ENCODE peak calls at places on chromosome 21, in nine cellular contexts. W is heart left ventricle, F is IMR-90, X is sigmoid colon, G is adrenal gland, R is right lobe of liver, A is ovary, E is GM12891, D is Peyer's patch. V is an unnamed sample.

GRCh38 chr21:25670726-25671125 is 31.7 kb downstream of the JAM2 start:
- DNase-seq in W (no peak), F (peak; percentile 30), X (no peak), D (no peak), G (no peak), E (no peak), R (no peak), A (no peak), V (no peak)

GRCh38 chr21:34274001-34274400 is 89.8 kb upstream of the KCNE2 start:
- DNase-seq in X (no peak), A (no peak), F (peak; percentile 28), G (no peak), W (no peak), D (no peak), E (no peak), R (no peak), V (no peak)

GRCh38 chr21:29943885-29944284 is 4.1 kb upstream of the GRIK1 start:
- DNase-seq in G (no peak), A (no peak), F (no peak), D (no peak), E (no peak), R (no peak), W (no peak), X (no peak), V (no peak)

GRCh38 chr21:31670065-31670464 is 10.6 kb downstream of the SOD1 start:
- DNase-seq in A (no peak), G (no peak), F (no peak), E (no peak), D (no peak), X (no peak), R (no peak), W (no peak), V (no peak)

GRCh38 chr21:22880573-22880972 is 1882.4 kb downstream of the NCAM2 start:
- DNase-seq in A (no peak), G (no peak), X (no peak), E (no peak), R (no peak), F (no peak), D (no peak), W (no peak), V (no peak)

GRCh38 chr21:32070693-32071330 is 198.0 kb downstream of the HUNK start:
- DNase-seq in X (no peak), A (no peak), E (no peak), R (no peak), G (no peak), D (no peak), W (no peak), F (no peak), V (no peak)

GRCh38 chr21:21196848-21197247 is 198.6 kb downstream of the NCAM2 start:
- DNase-seq in E (no peak), F (no peak), W (no peak), R (no peak), D (no peak), X (no peak), A (no peak), G (no peak), V (no peak)

GRCh38 chr21:26072891-26073615 is 97.5 kb downstream of the APP start:
- DNase-seq in W (no peak), G (no peak), A (no peak), X (no peak), F (peak; percentile 87), E (no peak), D (no peak), R (no peak), V (no peak)

GRCh38 chr21:34766862-34767261 is 98.1 kb downstream of the CLIC6 start:
- DNase-seq in F (no peak), X (no peak), G (no peak), R (no peak), A (no peak), W (no peak), D (no peak), E (no peak), V (no peak)

GRCh38 chr21:42063578-42064521 is 7.3 kb upstream of the UMODL1 start:
- DNase-seq in R (peak; percentile 55), F (no peak), W (no peak), X (no peak), E (no peak), G (peak; percentile 73), A (no peak), D (peak; percentile 67), V (no peak)

GRCh38 chr21:31136891-31137290 is 98.6 kb upstream of the KRTAP19-8 start:
- DNase-seq in E (no peak), F (peak; percentile 74), A (no peak), D (no peak), X (no peak), W (no peak), G (peak; percentile 38), R (no peak), V (no peak)

GRCh38 chr21:34890724-34891609 is 158.1 kb downstream of the RUNX1 start:
- DNase-seq in W (no peak), F (peak; percentile 48), E (no peak), R (no peak), G (no peak), D (peak; percentile 63), X (peak; percentile 75), A (peak; percentile 20), V (peak; percentile 21)

GRCh38 chr21:41943468-41944250 is 10.2 kb downstream of the C2CD2 start:
- DNase-seq in E (no peak), R (no peak), X (no peak), W (no peak), D (no peak), F (no peak), G (peak; percentile 62), A (no peak), V (no peak)

GRCh38 chr21:38942617-38943245 is 137.0 kb downstream of the ETS2 start:
- DNase-seq in G (no peak), A (no peak), F (no peak), W (no peak), E (no peak), R (no peak), D (peak; percentile 5), X (no peak), V (no peak)

GRCh38 chr21:14690886-14691285 is 144.8 kb upstream of the SAMSN1 start:
- DNase-seq in F (no peak), A (no peak), R (no peak), E (no peak), G (no peak), X (no peak), W (no peak), D (no peak), V (no peak)

GRCh38 chr21:18893411-18893810 is 489.8 kb upstream of the TMPRSS15 start:
- DNase-seq in A (no peak), X (no peak), R (no peak), W (no peak), E (no peak), D (no peak), F (no peak), G (no peak), V (no peak)

DNA sequence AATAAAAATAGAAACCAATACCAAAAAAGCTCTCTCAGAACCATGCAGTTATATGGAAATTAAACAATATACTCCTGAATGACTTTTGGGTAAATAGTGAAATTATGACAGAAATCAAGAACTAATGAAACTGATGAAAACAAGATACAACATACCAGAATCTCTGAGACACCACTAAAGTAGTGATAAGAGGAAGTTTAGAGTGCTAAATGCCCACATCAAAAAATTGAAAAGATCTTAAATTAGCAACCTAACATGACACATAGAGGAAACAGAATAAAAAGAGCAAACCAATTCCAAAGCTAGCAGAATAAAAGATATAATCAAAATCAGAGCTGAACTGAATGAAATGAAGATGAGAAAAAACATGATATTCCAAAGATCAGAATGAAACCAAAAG is 430.9 kb downstream of the LTN1 start:
- DNase-seq in E (no peak), R (no peak), W (no peak), D (no peak), F (no peak), G (no peak), X (no peak), A (no peak), V (no peak)
- TF ChIP-seq POLR2A in E (no peak), R (no peak), W (no peak), D (no peak), F (no peak), G (no peak), X (no peak), A (no peak), V (no peak)

GRCh38 chr21:16535100-16535418 is 805.3 kb downstream of the USP25 start:
- DNase-seq in A (peak; percentile 94), D (no peak), E (no peak), W (peak; percentile 83), R (peak; percentile 89), F (peak; percentile 55), G (peak; percentile 94), X (peak; percentile 93), V (peak; percentile 77)
- TF ChIP-seq POLR2A in A (peak; percentile 41), D (no peak), E (no peak), W (no peak), R (peak; percentile 70), F (no peak), G (peak; percentile 59), X (no peak), V (no peak)

GRCh38 chr21:45413922-45414321 is 9.0 kb downstream of the COL18A1 start:
- DNase-seq in F (no peak), G (no peak), X (peak; percentile 66), E (no peak), W (peak; percentile 18), R (no peak), A (no peak), D (no peak), V (no peak)

GRCh38 chr21:45411810-45412206 is 6.8 kb downstream of the COL18A1 start:
- DNase-seq in G (no peak), F (no peak), R (peak; percentile 34), E (no peak), W (no peak), X (peak; percentile 56), D (no peak), A (no peak), V (no peak)

GRCh38 chr21:45412909-45413581 is 8.1 kb downstream of the COL18A1 start:
- DNase-seq in R (peak; percentile 54), A (no peak), W (no peak), E (no peak), G (no peak), D (no peak), F (no peak), X (peak; percentile 68), V (no peak)

GRCh38 chr21:45410865-45411809 is 6.2 kb downstream of the COL18A1 start:
- DNase-seq in R (peak; percentile 59), X (peak; percentile 63), F (no peak), G (no peak), D (no peak), E (no peak), W (peak; percentile 74), A (no peak), V (no peak)

DNA sequence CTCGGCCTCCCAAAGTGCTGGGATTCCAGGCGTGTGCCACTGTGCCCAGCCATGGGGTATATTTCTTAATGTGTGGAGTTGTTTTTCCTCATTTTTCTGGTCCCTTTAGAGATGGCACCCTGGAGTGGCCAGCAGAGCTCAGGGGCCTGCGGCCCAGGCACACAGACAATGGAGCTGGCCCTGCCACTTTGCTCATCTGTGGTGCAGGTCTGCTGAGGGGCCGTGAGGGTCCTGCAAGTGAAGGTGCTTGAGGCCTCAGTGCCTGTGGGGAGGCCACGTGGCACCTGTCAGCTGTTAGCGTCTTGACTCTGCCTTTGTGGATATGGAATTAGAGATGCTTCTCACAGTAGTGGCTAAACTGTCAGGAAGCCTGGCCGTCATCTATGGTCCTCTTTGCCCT is 7.5 kb downstream of the COL18A1 start:
- DNase-seq in X (no peak), F (no peak), W (no peak), G (no peak), R (peak; percentile 31), E (no peak), D (no peak), A (no peak), V (no peak)
- TF ChIP-seq POLR2A in X (no peak), F (no peak), W (no peak), G (no peak), R (no peak), E (no peak), D (no peak), A (no peak), V (no peak)

GRCh38 chr21:46325073-46325912 is 1.3 kb downstream of the PCNT start:
- DNase-seq in X (peak; percentile 75), E (peak; percentile 48), F (peak; percentile 47), D (no peak), A (peak; percentile 41), G (peak; percentile 43), R (peak; percentile 60), W (peak; percentile 48), V (no peak)
- TF ChIP-seq POLR2A in X (no peak), E (no peak), F (no peak), D (no peak), A (no peak), G (no peak), R (no peak), W (no peak), V (no peak)